ENCODE peak calls at places on chromosomes 16 and 17, in ten cellular contexts. B, C, Z, Y, O, F, P, T, D and N are unnamed samples.
A peak's percentile ranks its signal among the peaks of the same experiment; 100 is the strongest.

GRCh38 chr16:716768-717325 is 1.9 kb downstream of the METRN start:
- DNase-seq in F (no peak), D (no peak), B (no peak), Y (no peak), P (no peak), T (no peak), Z (no peak), O (no peak), C (no peak), N (no peak)

GRCh38 chr16:27236635-27237228 is 31.8 kb downstream of the NSMCE1 start:
- DNase-seq in B (no peak), Z (no peak), P (no peak), Y (no peak), D (no peak), C (no peak), F (no peak), O (no peak), T (peak; percentile 19), N (peak; percentile 19)

GRCh38 chr17:1939979-1940809 is 84.9 kb downstream of the RTN4RL1 start:
- DNase-seq in B (no peak), F (peak; percentile 16), P (no peak), D (no peak), T (no peak), Z (no peak), Y (no peak), C (no peak), O (no peak), N (no peak)

GRCh38 chr16:88746511-88746910 is 38.5 kb downstream of the PIEZO1 start:
- DNase-seq in F (peak; percentile 49), O (no peak), B (no peak), P (no peak), C (peak; percentile 62), D (no peak), Z (no peak), Y (no peak), T (no peak), N (peak; percentile 95)

GRCh38 chr16:26550111-26550610 is 516.6 kb upstream of the C16orf82 start:
- DNase-seq in B (no peak), T (no peak), P (no peak), C (no peak), D (no peak), Z (no peak), O (no peak), Y (no peak), F (no peak), N (no peak)

GRCh38 chr16:29982560-29983419 is 9.1 kb downstream of the TAOK2 start:
- DNase-seq in D (no peak), B (no peak), T (peak; percentile 59), Z (no peak), F (no peak), Y (no peak), O (no peak), P (no peak), C (no peak), N (peak; percentile 61)

GRCh38 chr16:3195975-3196374 is 8.0 kb downstream of the OR1F1 start:
- DNase-seq in T (no peak), B (no peak), Y (no peak), D (no peak), P (no peak), Z (no peak), F (no peak), C (no peak), O (no peak), N (no peak)

GRCh38 chr16:15880434-15880833 is 8.0 kb downstream of the CEP20 start:
- DNase-seq in F (no peak), Z (no peak), O (no peak), T (no peak), C (no peak), P (no peak), Y (no peak), B (no peak), D (no peak), N (no peak)

GRCh38 chr17:19317359-19318095 is 45.0 kb downstream of the B9D1 start:
- DNase-seq in P (no peak), D (peak; percentile 45), Z (peak; percentile 36), F (peak; percentile 86), Y (no peak), T (peak; percentile 66), C (peak; percentile 95), B (peak; percentile 73), O (peak; percentile 75), N (peak; percentile 90)

GRCh38 chr16:49921791-49922456 is 66.0 kb upstream of the ZNF423 start:
- DNase-seq in P (no peak), T (no peak), Z (peak; percentile 62), B (peak; percentile 68), C (peak; percentile 59), O (peak; percentile 24), Y (peak; percentile 66), F (peak; percentile 80), D (peak; percentile 43), N (peak; percentile 72)

GRCh38 chr17:27559996-27560481 is 70.9 kb upstream of the LGALS9 start:
- DNase-seq in Z (peak; percentile 53), D (peak; percentile 62), B (no peak), C (peak; percentile 69), O (peak; percentile 19), P (no peak), F (peak; percentile 39), Y (no peak), T (no peak), N (peak; percentile 74)

DNA sequence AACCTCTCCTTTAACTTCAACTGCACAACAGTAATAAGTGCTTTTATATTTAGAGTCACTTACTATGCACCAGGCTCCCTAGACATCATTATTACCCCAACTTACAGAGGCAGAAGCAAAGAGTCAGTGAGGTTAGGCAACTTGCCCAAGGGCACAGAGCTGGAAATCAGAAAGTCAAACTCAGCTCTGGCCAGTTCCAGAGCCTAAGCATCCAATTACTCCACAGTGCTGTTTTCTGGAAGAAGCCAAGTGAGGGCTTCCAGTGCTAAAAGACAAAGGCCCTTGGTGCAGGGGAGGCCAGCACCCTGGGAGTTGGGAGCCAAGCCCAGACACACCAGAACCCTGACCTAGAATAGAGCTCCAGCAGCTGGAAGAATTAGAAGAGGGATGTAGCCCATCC is 40.2 kb downstream of the C17orf67 start:
- DNase-seq in F (no peak), D (no peak), T (no peak), Y (no peak), O (no peak), C (no peak), Z (no peak), P (no peak), B (no peak), N (no peak)
- TF ChIP-seq POLR2A in F (no peak), D (no peak), T (no peak), Y (no peak), O (no peak), C (no peak), Z (no peak), P (no peak), B (no peak), N (no peak)

GRCh38 chr17:229945-230235 is 48.4 kb upstream of the DOC2B start:
- DNase-seq in B (no peak), D (no peak), P (no peak), F (peak; percentile 1), Z (no peak), C (no peak), Y (no peak), T (no peak), O (no peak), N (no peak)

GRCh38 chr17:231191-231965 is 49.9 kb upstream of the DOC2B start:
- DNase-seq in D (no peak), Y (no peak), T (peak; percentile 46), Z (no peak), F (peak; percentile 5), O (no peak), B (no peak), P (no peak), C (no peak), N (peak; percentile 42)

GRCh38 chr17:231966-232807 is 50.7 kb upstream of the DOC2B start:
- DNase-seq in Y (no peak), B (no peak), Z (no peak), C (no peak), P (no peak), O (no peak), F (peak; percentile 5), D (no peak), T (peak; percentile 50), N (peak; percentile 48)

GRCh38 chr17:229130-229944 is 47.9 kb upstream of the DOC2B start:
- DNase-seq in O (no peak), F (peak; percentile 2), B (no peak), D (no peak), Z (no peak), T (peak; percentile 45), C (no peak), Y (no peak), P (no peak), N (peak; percentile 58)

DNA sequence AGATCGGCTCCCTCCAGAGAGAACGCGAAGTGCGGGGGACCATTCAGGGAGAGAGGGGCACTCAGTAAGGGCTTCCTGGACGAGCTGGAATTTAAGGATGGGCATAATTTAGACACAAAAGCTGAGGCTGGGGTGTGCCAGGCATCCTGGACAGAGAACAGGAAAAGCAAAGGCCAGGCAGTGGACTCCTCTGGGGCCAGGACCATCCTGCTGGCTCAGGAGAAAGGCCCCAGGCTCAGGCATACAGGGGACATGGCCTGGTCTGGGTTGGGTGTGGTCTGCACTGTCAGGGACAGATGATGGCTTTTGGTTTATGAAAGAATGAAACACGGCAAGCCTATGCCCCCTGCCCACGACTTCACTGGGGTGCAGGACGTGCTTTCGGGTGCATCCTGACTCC is 48.9 kb upstream of the DOC2B start:
- DNase-seq in P (no peak), T (peak; percentile 39), F (peak; percentile 4), Z (no peak), O (no peak), Y (no peak), D (no peak), C (no peak), B (no peak), N (peak; percentile 32)
- TF ChIP-seq EP300 in P (no peak), T (no peak), F (no peak), Z (no peak), O (no peak), Y (no peak), D (no peak), C (no peak), B (no peak), N (no peak)

GRCh38 chr17:34582185-34582900 is 3.0 kb downstream of the TMEM132E start:
- DNase-seq in P (no peak), B (no peak), C (no peak), O (no peak), F (no peak), T (no peak), Z (no peak), D (no peak), Y (no peak), N (no peak)
- H3K4me3 ChIP-seq in P (peak overlapping the region; percentile 63), B (no peak overlapping the region), C (no peak overlapping the region), O (no peak overlapping the region), F (no peak overlapping the region), T (peak overlapping the region; percentile 57), Z (peak overlapping the region; percentile 55), D (no peak overlapping the region), Y (no peak overlapping the region), N (no peak overlapping the region)

DNA sequence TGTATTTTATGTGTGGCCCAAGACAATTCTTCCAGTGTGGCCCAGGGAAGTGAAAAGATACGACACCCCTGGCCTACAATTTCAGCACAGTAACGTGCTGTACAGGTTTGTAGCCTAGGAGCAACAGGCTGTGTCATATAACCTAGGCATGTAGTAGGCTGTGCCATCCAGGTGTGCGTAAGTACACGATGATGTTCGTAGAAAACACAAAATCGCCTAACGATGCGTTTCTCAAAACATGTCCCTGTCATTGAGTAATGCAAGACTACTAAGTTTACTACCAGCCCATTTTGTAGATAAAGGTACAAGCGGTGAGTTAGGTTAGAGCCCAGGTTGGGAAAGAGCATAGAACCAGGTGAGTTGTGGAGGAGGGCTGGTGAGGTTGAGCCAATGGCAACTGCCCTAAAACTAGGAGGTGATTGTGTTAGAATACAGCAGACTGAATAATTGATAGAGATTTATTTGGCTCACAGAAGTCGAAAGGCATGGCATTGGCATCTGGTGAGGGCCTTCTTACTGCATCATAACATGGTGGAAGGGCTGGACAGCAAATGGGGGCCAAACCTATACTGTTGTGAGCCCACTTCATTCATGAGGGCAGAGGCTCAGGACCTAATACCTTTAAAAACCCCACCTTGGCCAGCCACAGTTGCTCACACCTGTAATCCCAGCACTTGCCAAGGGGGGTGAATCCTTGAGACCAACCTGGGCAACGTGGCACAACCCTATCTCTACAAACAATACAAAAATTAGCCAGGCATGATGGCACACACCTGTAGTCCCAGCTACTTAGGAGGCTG is 4.2 kb downstream of the EIF1 start:
- DNase-seq in Z (no peak), O (no peak), Y (no peak), B (no peak), T (no peak), C (no peak), P (no peak), D (no peak), F (no peak), N (no peak)
- TF ChIP-seq POLR2A in Z (no peak), O (no peak), Y (no peak), B (peak; percentile 29), T (no peak), C (no peak), P (no peak), D (no peak), F (no peak), N (no peak)